ENCODE peak calls at places on chromosomes 11 and 22, in ten cellular contexts. B is fibroblast of mammary gland, O is Peyer's patch, G is dorsolateral prefrontal cortex, T is colonic mucosa, R is HT-29, M is AG10803, Z is WERI-Rb-1, F is neural crest cell, Q is lower lobe of right lung. N is an unnamed sample.

GRCh38 chr11:108958446-108959123 is 293.7 kb downstream of the DDX10 start:
- DNase-seq in B (peak; percentile 84), O (no peak), G (no peak), T (no peak), R (peak; percentile 16), M (peak; percentile 68), Z (no peak), F (no peak), Q (no peak), N (no peak)

GRCh38 chr11:13368041-13368446 is 90.5 kb downstream of the BMAL1 start:
- DNase-seq in B (no peak), O (no peak), G (no peak), T (no peak), R (no peak), M (peak; percentile 44), Z (no peak), F (no peak), Q (no peak), N (no peak)

GRCh38 chr22:24512043-24512442 is 16.9 kb downstream of the UPB1 start:
- DNase-seq in B (no peak), O (no peak), G (no peak), T (no peak), R (no peak), M (no peak), Z (no peak), F (no peak), Q (no peak), N (no peak)

GRCh38 chr11:117678651-117679407 is 118.2 kb downstream of the DSCAML1 start:
- DNase-seq in B (no peak), O (no peak), G (no peak), T (no peak), R (no peak), M (no peak), Z (no peak), F (no peak), Q (no peak), N (no peak)

GRCh38 chr22:24994070-24994763 is 41.7 kb downstream of the KIAA1671 start:
- DNase-seq in B (peak; percentile 20), O (no peak), G (no peak), T (peak; percentile 89), R (peak; percentile 65), M (peak; percentile 46), Z (peak; percentile 75), F (no peak), Q (no peak), N (no peak)

GRCh38 chr22:23315341-23315917 is 135.1 kb downstream of the BCR start:
- DNase-seq in B (peak; percentile 68), O (peak; percentile 57), G (peak; percentile 57), T (peak; percentile 60), R (peak; percentile 60), M (peak; percentile 51), Z (peak; percentile 97), F (peak; percentile 66), Q (peak; percentile 69), N (peak; percentile 73)

GRCh38 chr11:132111781-132112380 is 741.5 kb downstream of the NTM start:
- DNase-seq in B (peak; percentile 90), O (no peak), G (no peak), T (no peak), R (no peak), M (peak; percentile 90), Z (no peak), F (no peak), Q (no peak), N (peak; percentile 6)

GRCh38 chr22:40008726-40009125 is 14.0 kb downstream of the FAM83F start:
- DNase-seq in B (no peak), O (no peak), G (no peak), T (no peak), R (no peak), M (no peak), Z (no peak), F (no peak), Q (no peak), N (no peak)

GRCh38 chr11:71962428-71963038 is 33.7 kb downstream of the RNF121 start:
- DNase-seq in B (peak; percentile 41), O (no peak), G (no peak), T (no peak), R (no peak), M (peak; percentile 31), Z (no peak), F (no peak), Q (no peak), N (no peak)

GRCh38 chr11:12680246-12680939 is 6.2 kb downstream of the TEAD1 start:
- DNase-seq in B (peak; percentile 92), O (peak; percentile 25), G (peak; percentile 78), T (peak; percentile 92), R (peak; percentile 94), M (peak; percentile 91), Z (peak; percentile 95), F (peak; percentile 73), Q (peak; percentile 88), N (peak; percentile 94)

GRCh38 chr11:44993971-44994705 is 43.5 kb upstream of the TP53I11 start:
- DNase-seq in B (no peak), O (no peak), G (no peak), T (no peak), R (no peak), M (no peak), Z (peak; percentile 46), F (no peak), Q (no peak), N (no peak)

GRCh38 chr11:1348748-1349073 is 39.3 kb upstream of the TOLLIP start:
- DNase-seq in B (no peak), O (no peak), G (no peak), T (no peak), R (no peak), M (no peak), Z (no peak), F (no peak), Q (no peak), N (no peak)

GRCh38 chr11:35247428-35247827 is 108.5 kb downstream of the CD44 start:
- DNase-seq in B (no peak), O (peak; percentile 56), G (no peak), T (no peak), R (no peak), M (no peak), Z (no peak), F (no peak), Q (no peak), N (no peak)

GRCh38 chr11:5280582-5281102 is 10.9 kb upstream of the HBE1 start:
- DNase-seq in B (peak; percentile 100), O (peak; percentile 16), G (no peak), T (peak; percentile 21), R (peak; percentile 83), M (peak; percentile 98), Z (no peak), F (no peak), Q (no peak), N (peak; percentile 42)

GRCh38 chr22:42066133-42066761 is 4.4 kb downstream of the NAGA start:
- DNase-seq in B (no peak), O (no peak), G (no peak), T (peak; percentile 16), R (no peak), M (no peak), Z (no peak), F (no peak), Q (no peak), N (no peak)

GRCh38 chr11:67484847-67485311 is 2.1 kb downstream of the AIP start:
- DNase-seq in B (no peak), O (peak; percentile 85), G (no peak), T (peak; percentile 44), R (no peak), M (no peak), Z (no peak), F (no peak), Q (peak; percentile 56), N (no peak)

GRCh38 chr11:94049351-94049750 is 28.2 kb downstream of the HEPHL1 start:
- DNase-seq in B (no peak), O (no peak), G (no peak), T (no peak), R (no peak), M (no peak), Z (no peak), F (no peak), Q (no peak), N (no peak)

GRCh38 chr11:2566223-2567025 is 121.6 kb downstream of the KCNQ1 start:
- DNase-seq in B (no peak), O (no peak), G (no peak), T (peak; percentile 76), R (peak; percentile 23), M (no peak), Z (no peak), F (no peak), Q (peak; percentile 28), N (peak; percentile 3)

GRCh38 chr11:115503083-115503885 is 931 bp downstream of the CADM1 start:
- DNase-seq in B (no peak), O (no peak), G (peak; percentile 68), T (peak; percentile 67), R (no peak), M (peak; percentile 39), Z (peak; percentile 72), F (peak; percentile 50), Q (peak; percentile 78), N (peak; percentile 72)

GRCh38 chr11:19380375-19380774 is 139.6 kb upstream of the E2F8 start:
- DNase-seq in B (peak; percentile 99), O (no peak), G (no peak), T (no peak), R (peak; percentile 17), M (peak; percentile 85), Z (no peak), F (no peak), Q (no peak), N (peak; percentile 28)

GRCh38 chr11:68832476-68833176 is 9.1 kb downstream of the CPT1A start:
- DNase-seq in B (no peak), O (no peak), G (no peak), T (peak; percentile 57), R (peak; percentile 68), M (peak; percentile 68), Z (no peak), F (no peak), Q (no peak), N (no peak)

GRCh38 chr11:130839950-130840666 is 76.2 kb downstream of the SNX19 start:
- DNase-seq in B (peak; percentile 96), O (no peak), G (no peak), T (no peak), R (no peak), M (peak; percentile 84), Z (no peak), F (no peak), Q (no peak), N (no peak)

N was measured in SK-MEL-5.